ENCODE peak calls at places on chromosomes 12 and 14, in four cellular contexts. I is left ventricle myocardium inferior, K is epithelial cell of proximal tubule, W is H1. T is an unnamed sample.

GRCh38 chr14:95274283-95274682 is 45.4 kb downstream of the CLMN start:
- DNase-seq in K (no peak), I (no peak), W (no peak), T (no peak)

GRCh38 chr12:131883521-131883900 is 10.9 kb upstream of the ULK1 start:
- DNase-seq in K (no peak), I (no peak), W (no peak), T (no peak)

GRCh38 chr14:75333523-75334190 is 55.0 kb downstream of the FOS start:
- DNase-seq in W (no peak), K (no peak), I (no peak), T (peak)

GRCh38 chr12:66438601-66439000 is 136.3 kb downstream of the HELB start:
- DNase-seq in K (no peak), W (no peak), I (no peak), T (no peak)

GRCh38 chr12:117563007-117563406 is 201.6 kb upstream of the NOS1 start:
- DNase-seq in K (no peak), W (no peak), I (no peak), T (no peak)

GRCh38 chr12:95966287-95966870 is 23.2 kb downstream of the AMDHD1 start:
- DNase-seq in W (no peak), K (no peak), I (no peak), T (no peak)

GRCh38 chr14:100679707-100680438 is 46.8 kb upstream of the DLK1 start:
- DNase-seq in W (no peak), I (peak), K (peak), T (no peak)

GRCh38 chr12:112347521-112347920 is 34.7 kb downstream of the HECTD4 start:
- DNase-seq in W (no peak), I (no peak), K (no peak), T (no peak)

GRCh38 chr12:132270969-132271754 is 58.2 kb downstream of the GALNT9 start:
- DNase-seq in I (no peak), W (no peak), K (no peak), T (no peak)

GRCh38 chr12:50734409-50735263 is 29.3 kb upstream of the ATF1 start:
- DNase-seq in W (peak), I (no peak), K (no peak), T (no peak)

GRCh38 chr12:56082967-56083366 is 3.0 kb downstream of the ERBB3 start:
- DNase-seq in I (no peak), W (no peak), K (no peak), T (no peak)

GRCh38 chr12:76024942-76025600 is 6.5 kb downstream of the PHLDA1 start:
- DNase-seq in K (no peak), W (no peak), I (no peak), T (no peak)

GRCh38 chr12:43789941-43790340 is 16.2 kb downstream of the TWF1 start:
- DNase-seq in I (no peak), K (peak), W (no peak), T (no peak)

GRCh38 chr14:89379891-89380820 is 36.9 kb downstream of the FOXN3 start:
- DNase-seq in I (no peak), W (no peak), K (no peak), T (no peak)

GRCh38 chr14:52069617-52070431 is 965 bp upstream of the NID2 start:
- DNase-seq in W (peak), K (no peak), I (no peak), T (no peak)

GRCh38 chr12:106342397-106343212 is 14.9 kb upstream of the POLR3B start:
- DNase-seq in I (peak), K (no peak), W (no peak), T (peak)

GRCh38 chr12:52232916-52233461 is at the start of gene KRT7:
- DNase-seq in K (no peak), I (no peak), W (peak), T (no peak)

GRCh38 chr14:55840821-55841220 is 260.8 kb downstream of the KTN1 start:
- DNase-seq in W (no peak), K (no peak), I (no peak), T (no peak)

GRCh38 chr12:127677537-127678131 is 589.3 kb upstream of the TMEM132C start:
- DNase-seq in K (no peak), I (peak), W (peak), T (peak)

GRCh38 chr14:64880382-64881121 is 845 bp upstream of the SPTB start:
- DNase-seq in K (no peak), W (peak), I (peak), T (peak)

GRCh38 chr12:124862768-124863408 is 776 bp downstream of the SCARB1 start:
- DNase-seq in K (no peak), W (no peak), I (no peak), T (no peak)

GRCh38 chr12:107318804-107319535 is 225.6 kb upstream of the CRY1 start:
- DNase-seq in I (no peak), W (peak), K (no peak), T (no peak)

GRCh38 chr12:98909749-98910148 is 264.7 kb downstream of the APAF1 start:
- DNase-seq in K (no peak), I (no peak), W (peak), T (no peak)

GRCh38 chr12:50614167-50614762 is 109.5 kb downstream of the DIP2B start:
- DNase-seq in K (no peak), W (no peak), I (no peak), T (no peak)

GRCh38 chr14:78022059-78022458 is 148.1 kb upstream of the NRXN3 start:
- DNase-seq in I (peak), W (peak), K (no peak), T (peak)

GRCh38 chr12:54736549-54736948 is 88.4 kb upstream of the DCD start:
- DNase-seq in W (no peak), I (no peak), K (no peak), T (no peak)

GRCh38 chr14:51959928-51960327 is 29.4 kb upstream of the RTRAF start:
- DNase-seq in W (no peak), I (no peak), K (no peak), T (no peak)

GRCh38 chr14:86646125-86646524 is 1116.2 kb downstream of the FLRT2 start:
- DNase-seq in I (no peak), W (no peak), K (no peak), T (no peak)

GRCh38 chr14:99749763-99750715 is 43.2 kb upstream of the EML1 start:
- DNase-seq in W (no peak), K (no peak), I (no peak), T (peak)

GRCh38 chr12:26689281-26689841 is 143.6 kb downstream of the ITPR2 start:
- DNase-seq in I (no peak), W (no peak), K (no peak), T (no peak)

GRCh38 chr14:77570706-77571293 is 45.6 kb downstream of the SPTLC2 start:
- DNase-seq in K (no peak), I (no peak), W (no peak), T (no peak)

GRCh38 chr14:54420478-54421116 is 20.6 kb downstream of the CNIH1 start:
- DNase-seq in K (no peak), I (no peak), W (peak), T (no peak)

GRCh38 chr12:99979471-99979870 is 5.3 kb downstream of the ANKS1B start:
- DNase-seq in W (no peak), K (no peak), I (no peak), T (no peak)

GRCh38 chr12:2447861-2448260 is 346.9 kb upstream of the FKBP4 start:
- DNase-seq in K (no peak), W (no peak), I (no peak), T (no peak)

GRCh38 chr14:91367173-91368171 is 50.1 kb downstream of the CCDC88C start:
- DNase-seq in K (peak), W (no peak), I (no peak), T (no peak)

GRCh38 chr14:39230416-39230815 is 3.3 kb upstream of the MIA2 start:
- DNase-seq in W (no peak), K (no peak), I (no peak), T (no peak)

GRCh38 chr12:125113800-125114199 is 48.6 kb downstream of the AACS start:
- DNase-seq in W (no peak), I (no peak), K (no peak), T (no peak)

T was measured in left cardiac atrium.